ENCODE peak calls at places on chromosomes 4 and X, in nine cellular contexts. N, R, F, K, L, U, B, M and X are unnamed samples.

GRCh38 chrX:120336899-120337298 is 25.0 kb upstream of the ATP1B4 start:
- DNase-seq in U (no peak), N (no peak), L (no peak), B (no peak), F (no peak), K (no peak), R (no peak), M (no peak), X (no peak)

GRCh38 chrX:38839944-38840343 is 38.7 kb downstream of the MID1IP1 start:
- DNase-seq in L (no peak), R (no peak), F (no peak), N (no peak), K (no peak), M (no peak), B (no peak), U (no peak), X (no peak)

GRCh38 chr4:52877006-52877405 is 14.9 kb downstream of the RASL11B start:
- DNase-seq in L (no peak), F (no peak), N (no peak), K (no peak), U (peak), B (no peak), M (no peak), R (no peak), X (no peak)

GRCh38 chr4:72418458-72418857 is 150.6 kb downstream of the ADAMTS3 start:
- DNase-seq in N (peak), R (peak), U (no peak), M (peak), F (peak), K (no peak), B (no peak), L (no peak), X (no peak)

GRCh38 chr4:53141308-53141707 is 224.6 kb downstream of the SCFD2 start:
- DNase-seq in B (no peak), U (no peak), K (no peak), N (no peak), M (no peak), L (no peak), R (no peak), F (no peak), X (no peak)

GRCh38 chrX:39667746-39668507 is 429.8 kb downstream of the BCOR start:
- DNase-seq in U (no peak), N (no peak), K (no peak), M (no peak), B (peak), R (no peak), L (no peak), F (no peak), X (no peak)

GRCh38 chr4:1410491-1411325 is 4.5 kb upstream of the NKX1-1 start:
- DNase-seq in L (no peak), B (no peak), R (peak), M (peak), N (no peak), U (no peak), F (peak), K (no peak), X (peak)

GRCh38 chr4:53059253-53059652 is 197.1 kb downstream of the RASL11B start:
- DNase-seq in M (no peak), R (no peak), L (no peak), K (no peak), N (no peak), B (no peak), F (no peak), U (no peak), X (no peak)

GRCh38 chrX:126770179-126770578 is 49.4 kb upstream of the PRR32 start:
- DNase-seq in N (no peak), R (no peak), U (no peak), B (no peak), K (no peak), L (no peak), M (no peak), F (no peak), X (no peak)

GRCh38 chrX:8413279-8413678 is 51.4 kb upstream of the VCX3B start:
- DNase-seq in M (peak), K (no peak), F (no peak), B (no peak), L (no peak), U (no peak), R (no peak), N (no peak), X (no peak)

GRCh38 chrX:70479197-70479969 is 34.7 kb downstream of the DLG3 start:
- DNase-seq in N (peak), B (peak), K (no peak), F (peak), U (no peak), L (no peak), R (peak), M (peak), X (no peak)

GRCh38 chrX:63768760-63769159 is 16.3 kb downstream of the ARHGEF9 start:
- DNase-seq in L (no peak), R (no peak), U (no peak), F (no peak), N (no peak), M (no peak), K (no peak), B (no peak), X (no peak)

GRCh38 chr4:7226464-7226863 is 34.1 kb downstream of the SORCS2 start:
- DNase-seq in U (peak), N (no peak), R (no peak), B (no peak), K (no peak), F (no peak), M (no peak), L (no peak), X (no peak)

GRCh38 chr4:30725562-30725961 is 5.4 kb downstream of the PCDH7 start:
- DNase-seq in L (no peak), U (no peak), R (no peak), M (peak), B (no peak), F (no peak), N (no peak), K (no peak), X (no peak)

GRCh38 chr4:160772668-160773067 is 1391.1 kb downstream of the FSTL5 start:
- DNase-seq in B (no peak), L (no peak), N (no peak), U (no peak), R (no peak), M (peak), K (no peak), F (peak), X (no peak)

GRCh38 chr4:117010695-117011094 is 74.7 kb downstream of the TRAM1L1 start:
- DNase-seq in M (peak), L (no peak), B (no peak), F (peak), R (no peak), U (no peak), N (no peak), K (no peak), X (no peak)

GRCh38 chrX:115650916-115651315 is 89.9 kb downstream of the PLS3 start:
- DNase-seq in U (no peak), F (peak), N (no peak), L (no peak), B (peak), M (peak), K (no peak), R (peak), X (no peak)

GRCh38 chr4:159117968-159118367 is 15.1 kb downstream of the RAPGEF2 start:
- DNase-seq in F (no peak), M (no peak), U (no peak), L (no peak), K (no peak), N (no peak), B (no peak), R (no peak), X (no peak)

GRCh38 chr4:113109106-113109740 is 59.8 kb downstream of the ANK2 start:
- DNase-seq in L (no peak), N (no peak), B (no peak), R (no peak), M (no peak), F (no peak), K (no peak), U (no peak), X (no peak)